ENCODE peak calls at places on chromosomes 11 and 22, in four cellular contexts. Z, W, M and B are unnamed samples.

GRCh38 chr11:65505434-65506315 is 6.8 kb downstream of the MALAT1 start:
- DNase-seq in Z (peak), W (no peak), M (no peak), B (no peak)

GRCh38 chr11:118291453-118291852 is 13.1 kb upstream of the CD3E start:
- DNase-seq in Z (no peak), W (no peak), M (no peak), B (no peak)

GRCh38 chr22:47008208-47008885 is 245.9 kb downstream of the TBC1D22A start:
- DNase-seq in Z (no peak), W (no peak), M (no peak), B (no peak)

GRCh38 chr22:37675930-37676571 is 615 bp downstream of the LGALS1 start:
- DNase-seq in Z (peak), W (no peak), M (no peak), B (no peak)

GRCh38 chr11:12287009-12287373 is 90.4 kb upstream of the PARVA start:
- DNase-seq in Z (no peak), W (no peak), M (no peak), B (peak)

GRCh38 chr11:43943357-43943930 is 1.0 kb downstream of the C11orf96 start:
- DNase-seq in Z (peak), W (peak), M (no peak), B (no peak)

GRCh38 chr22:19713650-19714319 is 518 bp upstream of the SEPTIN5 start:
- DNase-seq in Z (no peak), W (peak), M (no peak), B (no peak)

GRCh38 chr11:135075740-135076139 is 663.7 kb upstream of the B3GAT1 start:
- DNase-seq in Z (peak), W (peak), M (no peak), B (peak)

GRCh38 chr11:2821891-2822290 is 63.7 kb downstream of the CDKN1C start:
- DNase-seq in Z (no peak), W (no peak), M (no peak), B (no peak)

GRCh38 chr11:61688368-61689163 is 8.4 kb downstream of the DAGLA start:
- DNase-seq in Z (no peak), W (no peak), M (no peak), B (no peak)

GRCh38 chr22:50444663-50445062 is 30.2 kb downstream of the SBF1 start:
- DNase-seq in Z (no peak), W (no peak), M (no peak), B (no peak)

GRCh38 chr22:20227363-20227762 is 40.8 kb downstream of the RTN4R start:
- DNase-seq in Z (no peak), W (no peak), M (no peak), B (no peak)

GRCh38 chr22:20206709-20207215 is 55.9 kb upstream of the CCDC188 start:
- DNase-seq in Z (peak), W (no peak), M (no peak), B (no peak)

GRCh38 chr11:101296896-101297295 is 167.3 kb upstream of the PGR start:
- DNase-seq in Z (no peak), W (no peak), M (no peak), B (no peak)

GRCh38 chr11:107712342-107712741 is 486 bp upstream of the SLN start:
- DNase-seq in Z (no peak), W (no peak), M (no peak), B (no peak)

GRCh38 chr11:8225589-8226036 is 38.1 kb downstream of the LMO1 start:
- DNase-seq in Z (peak), W (peak), M (no peak), B (peak)

GRCh38 chr11:64842851-64843841 is 1.3 kb downstream of the CDC42BPG start:
- DNase-seq in Z (peak), W (no peak), M (no peak), B (peak)

GRCh38 chr22:48405741-48406140 is 1421.9 kb downstream of the BRD1 start:
- DNase-seq in Z (no peak), W (no peak), M (no peak), B (no peak)

GRCh38 chr11:47943721-47944554 is 36.4 kb upstream of the PTPRJ start:
- DNase-seq in Z (peak), W (peak), M (no peak), B (no peak)

GRCh38 chr22:20106849-20107237 is 9.1 kb upstream of the RANBP1 start:
- DNase-seq in Z (no peak), W (no peak), M (no peak), B (no peak)

GRCh38 chr11:18802381-18803257 is 11.0 kb upstream of the PTPN5 start:
- DNase-seq in Z (peak), W (peak), M (peak), B (peak)

GRCh38 chr11:62855571-62856332 is 16.4 kb upstream of the WDR74 start:
- DNase-seq in Z (peak), W (peak), M (peak), B (peak)

GRCh38 chr11:70582886-70583641 is 184.7 kb downstream of the CTTN start:
- DNase-seq in Z (no peak), W (no peak), M (no peak), B (no peak)

GRCh38 chr22:26436903-26437515 is 7.9 kb downstream of the ASPHD2 start:
- DNase-seq in Z (no peak), W (no peak), M (no peak), B (no peak)

GRCh38 chr11:65653229-65654225 is 9.2 kb downstream of the RELA start:
- DNase-seq in Z (no peak), W (no peak), M (no peak), B (peak)

GRCh38 chr22:20636945-20637344 is 129.5 kb downstream of the MED15 start:
- DNase-seq in Z (no peak), W (no peak), M (no peak), B (no peak)

GRCh38 chr22:23681026-23681809 is 9.6 kb upstream of the RGL4 start:
- DNase-seq in Z (no peak), W (no peak), M (no peak), B (no peak)
- TF ChIP-seq TCF7 in Z (no peak), W (no peak), M (no peak), B (no peak)

GRCh38 chr11:22666320-22666699 is at the start of gene GAS2:
- DNase-seq in Z (no peak), W (no peak), M (no peak), B (no peak)

GRCh38 chr11:22670803-22671202 is 4.4 kb downstream of the GAS2 start:
- DNase-seq in Z (peak), W (no peak), M (no peak), B (peak)

GRCh38 chr11:22668005-22668796 is 1.8 kb downstream of the GAS2 start:
- DNase-seq in Z (no peak), W (no peak), M (no peak), B (no peak)

GRCh38 chr11:22669368-22669767 is 3.0 kb downstream of the GAS2 start:
- DNase-seq in Z (no peak), W (no peak), M (no peak), B (no peak)

GRCh38 chr11:22666700-22667439 is 459 bp downstream of the GAS2 start:
- DNase-seq in Z (no peak), W (peak), M (no peak), B (peak)
- TF ChIP-seq TCF7 in Z (no peak), W (no peak), M (no peak), B (no peak)

GRCh38 chr11:102989379-102990047 is 34.0 kb upstream of the MMP13 start:
- DNase-seq in Z (no peak), W (no peak), M (no peak), B (no peak)

GRCh38 chr11:102990145-102990544 is 34.6 kb upstream of the MMP13 start:
- DNase-seq in Z (no peak), W (no peak), M (no peak), B (no peak)

GRCh38 chr11:102985850-102986249 is 30.3 kb upstream of the MMP13 start:
- DNase-seq in Z (no peak), W (no peak), M (no peak), B (no peak)

GRCh38 chr11:102983491-102983890 is 28.0 kb upstream of the MMP13 start:
- DNase-seq in Z (no peak), W (no peak), M (no peak), B (no peak)

DNA sequence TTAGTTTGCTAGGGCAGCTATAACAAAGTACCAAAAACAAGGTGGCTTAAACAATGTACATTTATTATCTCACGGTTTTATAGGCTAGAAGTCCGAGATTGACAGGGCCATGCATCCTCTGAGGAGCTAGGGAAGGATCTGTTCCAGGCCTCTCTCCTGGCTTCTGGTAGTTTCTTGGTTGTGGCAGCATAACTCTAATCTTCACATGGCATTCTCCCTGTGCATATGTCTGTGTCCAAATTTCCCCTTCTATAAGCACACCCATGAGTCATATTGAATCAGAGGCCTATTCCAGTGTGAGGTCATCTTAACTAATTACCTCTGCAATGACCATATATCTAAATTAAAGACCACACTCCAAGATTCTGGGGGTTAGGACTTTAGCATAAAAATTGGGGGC is 31.3 kb upstream of the MMP13 start:
- DNase-seq in Z (no peak), W (no peak), M (no peak), B (no peak)
- TF ChIP-seq TCF7 in Z (no peak), W (no peak), M (no peak), B (no peak)

GRCh38 chr11:33387996-33388395 is 130.8 kb downstream of the HIPK3 start:
- DNase-seq in Z (no peak), W (no peak), M (peak), B (no peak)

GRCh38 chr11:33389635-33390034 is 132.5 kb downstream of the HIPK3 start:
- DNase-seq in Z (no peak), W (no peak), M (peak), B (no peak)

GRCh38 chr11:33388793-33389525 is 131.8 kb downstream of the HIPK3 start:
- DNase-seq in Z (no peak), W (no peak), M (no peak), B (no peak)

GRCh38 chr11:33384251-33384650 is 127.1 kb downstream of the HIPK3 start:
- DNase-seq in Z (no peak), W (no peak), M (no peak), B (no peak)

DNA sequence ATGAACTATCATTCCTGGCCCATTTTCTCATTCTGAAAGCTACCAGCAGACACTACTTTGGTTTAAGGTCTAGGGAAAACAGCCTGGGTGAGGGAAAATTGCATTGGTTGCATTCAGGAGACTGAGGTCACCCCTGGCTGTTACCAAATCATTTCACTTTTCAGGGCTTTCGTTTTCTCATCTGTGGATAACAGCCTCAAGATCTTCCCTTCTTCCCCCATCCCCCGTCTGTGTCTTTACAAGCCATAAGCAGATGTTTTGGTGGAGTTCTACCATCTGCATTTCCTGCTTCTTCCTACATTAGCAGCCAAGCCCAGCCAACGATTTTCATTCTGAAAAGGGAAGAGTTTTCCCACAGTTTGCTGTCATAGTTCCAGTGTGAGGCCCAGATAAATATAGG is 130.4 kb downstream of the HIPK3 start:
- DNase-seq in Z (no peak), W (no peak), M (peak), B (no peak)
- TF ChIP-seq TCF7 in Z (no peak), W (no peak), M (no peak), B (no peak)